ENCODE peak calls at places on chromosome 13, in four cellular contexts. T is mesendoderm, W is transverse colon, S is uterus. N is an unnamed sample.

GRCh38 chr13:42137856-42138537 is 89.5 kb downstream of the DGKH start:
- DNase-seq in W (no peak), S (no peak), T (no peak), N (no peak)

GRCh38 chr13:67574320-67575233 is 344.4 kb upstream of the PCDH9 start:
- DNase-seq in S (no peak), W (no peak), T (peak; percentile 2), N (no peak)

GRCh38 chr13:28655566-28655965 is 3.4 kb upstream of the POMP start:
- DNase-seq in S (no peak), W (no peak), T (peak; percentile 48), N (no peak)

GRCh38 chr13:58587183-58587582 is 955.6 kb downstream of the PCDH17 start:
- DNase-seq in T (no peak), S (no peak), W (no peak), N (no peak)

GRCh38 chr13:36343766-36344165 is 2.4 kb downstream of the SPART start:
- DNase-seq in W (no peak), S (no peak), T (no peak), N (no peak)

GRCh38 chr13:99525967-99526366 is 24.7 kb downstream of the TM9SF2 start:
- DNase-seq in S (no peak), T (peak; percentile 22), W (no peak), N (no peak)

GRCh38 chr13:42215578-42216421 is 56.2 kb upstream of the AKAP11 start:
- DNase-seq in W (no peak), T (peak; percentile 57), S (no peak), N (peak; percentile 35)

GRCh38 chr13:35768551-35768950 is 292.1 kb upstream of the MAB21L1 start:
- DNase-seq in S (no peak), T (no peak), W (no peak), N (no peak)

GRCh38 chr13:76758738-76759137 is 127.5 kb downstream of the KCTD12 start:
- DNase-seq in W (no peak), S (no peak), T (no peak), N (no peak)

GRCh38 chr13:102777716-102778115 is 4.1 kb upstream of the TEX30 start:
- DNase-seq in S (no peak), W (no peak), T (no peak), N (no peak)

GRCh38 chr13:40187836-40188591 is 478.4 kb downstream of the FOXO1 start:
- DNase-seq in W (no peak), T (no peak), S (peak; percentile 41), N (peak; percentile 14)

GRCh38 chr13:77290342-77290741 is 36.6 kb downstream of the MYCBP2 start:
- DNase-seq in T (no peak), W (no peak), S (no peak), N (no peak)

GRCh38 chr13:73608157-73608516 is 526.1 kb downstream of the KLF12 start:
- DNase-seq in S (no peak), W (no peak), T (no peak), N (no peak)

GRCh38 chr13:24511824-24512207 is 762 bp downstream of the PARP4 start:
- DNase-seq in W (peak; percentile 49), S (no peak), T (no peak), N (no peak)

GRCh38 chr13:99657848-99658265 is 156.6 kb downstream of the TM9SF2 start:
- DNase-seq in W (no peak), S (peak; percentile 17), T (peak; percentile 74), N (peak; percentile 62)

GRCh38 chr13:26867451-26868067 is 107.0 kb upstream of the GPR12 start:
- DNase-seq in S (no peak), T (peak; percentile 12), W (no peak), N (no peak)

GRCh38 chr13:50910483-50910805 is 853 bp downstream of the RNASEH2B start:
- DNase-seq in T (peak; percentile 71), W (no peak), S (no peak), N (no peak)

GRCh38 chr13:107466326-107466725 is 749.0 kb downstream of the LIG4 start:
- DNase-seq in S (no peak), W (no peak), T (peak; percentile 93), N (no peak)

GRCh38 chr13:75319244-75319643 is 162.7 kb downstream of the TBC1D4 start:
- DNase-seq in S (no peak), W (no peak), T (no peak), N (no peak)

GRCh38 chr13:46721054-46721453 is 75.9 kb downstream of the ESD start:
- DNase-seq in T (peak; percentile 40), S (peak; percentile 64), W (peak; percentile 39), N (peak; percentile 68)

GRCh38 chr13:105847532-105848295 is 687.7 kb downstream of the EFNB2 start:
- DNase-seq in S (no peak), T (no peak), W (no peak), N (no peak)

GRCh38 chr13:29924482-29924884 is 74.1 kb upstream of the UBL3 start:
- DNase-seq in T (peak; percentile 54), W (no peak), S (no peak), N (no peak)

GRCh38 chr13:113110852-113111315 is 5.3 kb downstream of the F7 start:
- DNase-seq in T (no peak), S (no peak), W (peak; percentile 1), N (no peak)

GRCh38 chr13:99968521-99969367 is 2.8 kb downstream of the ZIC5 start:
- DNase-seq in T (peak; percentile 79), W (peak; percentile 45), S (no peak), N (peak; percentile 67)

GRCh38 chr13:112643759-112644459 is 45.9 kb upstream of the ATP11A start:
- DNase-seq in W (no peak), S (no peak), T (no peak), N (peak; percentile 35)

GRCh38 chr13:66780814-66781213 is 449.3 kb downstream of the PCDH9 start:
- DNase-seq in T (no peak), S (no peak), W (no peak), N (no peak)

GRCh38 chr13:31588331-31588730 is 151.0 kb upstream of the RXFP2 start:
- DNase-seq in W (peak; percentile 53), S (no peak), T (no peak), N (peak; percentile 67)

GRCh38 chr13:73025212-73026012 is 33.4 kb upstream of the KLF5 start:
- DNase-seq in W (no peak), T (peak; percentile 69), S (no peak), N (no peak)

GRCh38 chr13:52650731-52651130 is 1.9 kb upstream of the SUGT1 start:
- DNase-seq in W (no peak), S (no peak), T (no peak), N (no peak)

GRCh38 chr13:51212808-51213728 is 9.1 kb upstream of the FAM124A start:
- DNase-seq in S (no peak), T (no peak), W (no peak), N (no peak)

GRCh38 chr13:104650426-104650825 is 1584.2 kb upstream of the SLC10A2 start:
- DNase-seq in W (no peak), T (no peak), S (no peak), N (no peak)

GRCh38 chr13:112947796-112948195 is 21.2 kb upstream of the MCF2L start:
- DNase-seq in T (no peak), S (no peak), W (no peak), N (no peak)

GRCh38 chr13:29861694-29862110 is 11.3 kb upstream of the UBL3 start:
- DNase-seq in S (no peak), W (no peak), T (peak; percentile 68), N (no peak)

GRCh38 chr13:111027481-111028439 is 87.3 kb upstream of the ARHGEF7 start:
- DNase-seq in T (no peak), S (no peak), W (no peak), N (no peak)

GRCh38 chr13:67230774-67231480 is 791 bp upstream of the PCDH9 start:
- DNase-seq in S (peak; percentile 32), T (peak; percentile 73), W (peak; percentile 39), N (peak; percentile 38)

GRCh38 chr13:100581504-100581903 is 7.1 kb downstream of the GGACT start:
- DNase-seq in W (no peak), S (no peak), T (no peak), N (no peak)

N was measured in mucosa of descending colon.